ENCODE peak calls at places on chromosomes 3 and 15, in seven cellular contexts. A is colonic mucosa, G is DND-41, F is HCT116, M is progenitor cell of endocrine pancreas, S is pancreas, I is fibroblast of mammary gland. Q is an unnamed sample.

GRCh38 chr3:16090013-16090412 is 84.5 kb upstream of the GALNT15 start:
- DNase-seq in A (no peak), G (no peak), F (no peak), M (no peak), S (no peak), I (peak; percentile 99), Q (no peak)

GRCh38 chr3:140207541-140207940 is 272.6 kb downstream of the CLSTN2 start:
- DNase-seq in A (no peak), G (no peak), F (no peak), M (no peak), S (no peak), I (no peak), Q (no peak)

GRCh38 chr3:55315396-55315795 is 171.7 kb downstream of the WNT5A start:
- DNase-seq in A (no peak), G (no peak), F (no peak), M (no peak), S (no peak), I (no peak), Q (no peak)

GRCh38 chr3:106022913-106023312 is 154.1 kb upstream of the CBLB start:
- DNase-seq in A (no peak), G (no peak), F (no peak), M (no peak), S (no peak), I (no peak), Q (no peak)

GRCh38 chr15:70091649-70092461 is 5.9 kb downstream of the TLE3 start:
- DNase-seq in A (peak; percentile 67), G (no peak), F (no peak), M (no peak), S (no peak), I (peak; percentile 31), Q (no peak)

GRCh38 chr3:71432044-71432970 is 151.2 kb downstream of the FOXP1 start:
- DNase-seq in A (no peak), G (peak; percentile 31), F (no peak), M (no peak), S (no peak), I (no peak), Q (no peak)

GRCh38 chr15:93040288-93041158 is 48.5 kb downstream of the RGMA start:
- DNase-seq in A (no peak), G (no peak), F (no peak), M (no peak), S (no peak), I (no peak), Q (no peak)

GRCh38 chr3:39811561-39811960 is 2.2 kb downstream of the MYRIP start:
- DNase-seq in A (no peak), G (no peak), F (no peak), M (no peak), S (no peak), I (no peak), Q (no peak)

GRCh38 chr3:136152176-136152843 is 43.8 kb downstream of the MSL2 start:
- DNase-seq in A (no peak), G (no peak), F (no peak), M (no peak), S (no peak), I (no peak), Q (no peak)

GRCh38 chr15:69974321-69974720 is 123.4 kb downstream of the TLE3 start:
- DNase-seq in A (peak; percentile 2), G (no peak), F (no peak), M (no peak), S (no peak), I (no peak), Q (no peak)

GRCh38 chr15:48581221-48581620 is 64.3 kb downstream of the FBN1 start:
- DNase-seq in A (no peak), G (no peak), F (no peak), M (no peak), S (no peak), I (peak; percentile 51), Q (no peak)

GRCh38 chr3:187139126-187139894 is at the start of gene RPL39L:
- DNase-seq in A (peak; percentile 88), G (no peak), F (no peak), M (peak; percentile 66), S (peak; percentile 61), I (peak; percentile 78), Q (peak; percentile 80)

GRCh38 chr3:194999491-194999890 is 271.5 kb downstream of the XXYLT1 start:
- DNase-seq in A (no peak), G (no peak), F (no peak), M (no peak), S (no peak), I (no peak), Q (no peak)

GRCh38 chr3:195001261-195001660 is 269.7 kb downstream of the XXYLT1 start:
- DNase-seq in A (no peak), G (no peak), F (no peak), M (no peak), S (no peak), I (no peak), Q (no peak)

GRCh38 chr3:194996746-194997145 is 274.2 kb downstream of the XXYLT1 start:
- DNase-seq in A (no peak), G (no peak), F (no peak), M (no peak), S (no peak), I (no peak), Q (no peak)

GRCh38 chr3:194998417-194998816 is 272.5 kb downstream of the XXYLT1 start:
- DNase-seq in A (no peak), G (no peak), F (no peak), M (no peak), S (no peak), I (no peak), Q (no peak)

DNA sequence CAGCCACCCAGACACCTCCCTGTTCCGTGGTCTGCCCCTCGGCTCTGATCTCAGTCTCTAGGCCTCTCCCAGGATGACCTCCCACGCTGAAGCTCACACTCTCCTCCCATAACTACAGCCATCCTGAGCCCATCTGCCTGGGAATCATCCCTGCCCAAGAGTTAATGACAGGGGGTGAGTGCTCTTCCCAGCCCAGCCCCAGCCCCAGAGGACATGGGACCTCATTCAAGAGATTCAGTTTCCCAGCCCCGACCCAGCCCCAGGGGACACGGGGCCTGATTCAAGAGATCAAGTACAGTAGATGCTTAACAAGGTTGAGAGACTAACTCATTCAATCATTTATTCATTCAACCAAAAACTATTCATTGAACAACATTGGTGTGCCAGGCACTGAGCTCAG is 272.0 kb downstream of the XXYLT1 start:
- DNase-seq in A (no peak), G (no peak), F (no peak), M (no peak), S (no peak), I (no peak), Q (no peak)
- TF ChIP-seq CTCF in A (no peak), G (no peak), F (no peak), M (no peak), S (no peak), I (no peak), Q (no peak)

GRCh38 chr15:82621970-82622369 is 25.2 kb downstream of the CPEB1 start:
- DNase-seq in A (no peak), G (no peak), F (no peak), M (no peak), S (no peak), I (no peak), Q (no peak)
- TF ChIP-seq CTCF in A (no peak), G (no peak), F (no peak), M (no peak), S (no peak), I (peak; percentile 15), Q (no peak)

GRCh38 chr3:52272831-52273230 is 5.6 kb downstream of the WDR82 start:
- DNase-seq in A (no peak), G (no peak), F (no peak), M (no peak), S (no peak), I (no peak), Q (no peak)

GRCh38 chr3:52268036-52268435 is 10.4 kb downstream of the WDR82 start:
- DNase-seq in A (no peak), G (no peak), F (no peak), M (no peak), S (no peak), I (no peak), Q (no peak)

GRCh38 chr3:52265387-52265786 is 13.1 kb downstream of the WDR82 start:
- DNase-seq in A (no peak), G (no peak), F (no peak), M (no peak), S (no peak), I (no peak), Q (no peak)

DNA sequence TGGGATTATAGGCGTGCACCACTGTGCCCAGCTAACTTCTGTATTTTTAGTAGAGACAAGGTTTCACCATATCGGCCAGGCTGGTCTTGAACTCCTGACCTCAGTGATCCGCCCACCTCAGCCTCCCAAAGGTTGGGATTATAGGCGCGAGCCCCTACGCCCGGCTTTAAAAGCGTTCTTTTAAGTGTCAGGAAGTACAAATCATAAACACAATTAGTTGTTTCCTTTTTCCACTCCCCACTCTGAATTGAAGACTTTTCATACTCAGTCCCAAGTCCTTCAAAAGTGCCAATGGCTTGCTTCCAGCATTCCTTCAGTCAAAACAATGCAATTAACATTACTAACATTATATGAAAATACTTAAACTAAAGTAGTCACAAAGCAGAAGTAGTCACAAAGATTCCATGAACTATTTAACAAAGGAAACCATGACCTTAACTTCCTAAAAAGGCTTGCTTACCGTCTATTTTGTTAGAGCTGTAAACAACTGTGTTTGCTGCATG is 8.1 kb downstream of the WDR82 start:
- DNase-seq in A (no peak), G (no peak), F (no peak), M (no peak), S (no peak), I (no peak), Q (no peak)
- TF ChIP-seq CTCF in A (no peak), G (no peak), F (no peak), M (no peak), S (no peak), I (no peak), Q (no peak)

GRCh38 chr3:194053136-194053535 is 82.8 kb upstream of the HES1 start:
- DNase-seq in A (no peak), G (no peak), F (no peak), M (no peak), S (no peak), I (no peak), Q (no peak)

GRCh38 chr3:194054540-194054939 is 81.4 kb upstream of the HES1 start:
- DNase-seq in A (no peak), G (no peak), F (no peak), M (no peak), S (no peak), I (no peak), Q (no peak)

GRCh38 chr3:194049394-194049793 is 86.6 kb upstream of the HES1 start:
- DNase-seq in A (no peak), G (no peak), F (no peak), M (no peak), S (no peak), I (no peak), Q (no peak)

GRCh38 chr3:194050782-194051320 is 85.1 kb upstream of the HES1 start:
- DNase-seq in A (no peak), G (no peak), F (no peak), M (no peak), S (no peak), I (no peak), Q (no peak)

DNA sequence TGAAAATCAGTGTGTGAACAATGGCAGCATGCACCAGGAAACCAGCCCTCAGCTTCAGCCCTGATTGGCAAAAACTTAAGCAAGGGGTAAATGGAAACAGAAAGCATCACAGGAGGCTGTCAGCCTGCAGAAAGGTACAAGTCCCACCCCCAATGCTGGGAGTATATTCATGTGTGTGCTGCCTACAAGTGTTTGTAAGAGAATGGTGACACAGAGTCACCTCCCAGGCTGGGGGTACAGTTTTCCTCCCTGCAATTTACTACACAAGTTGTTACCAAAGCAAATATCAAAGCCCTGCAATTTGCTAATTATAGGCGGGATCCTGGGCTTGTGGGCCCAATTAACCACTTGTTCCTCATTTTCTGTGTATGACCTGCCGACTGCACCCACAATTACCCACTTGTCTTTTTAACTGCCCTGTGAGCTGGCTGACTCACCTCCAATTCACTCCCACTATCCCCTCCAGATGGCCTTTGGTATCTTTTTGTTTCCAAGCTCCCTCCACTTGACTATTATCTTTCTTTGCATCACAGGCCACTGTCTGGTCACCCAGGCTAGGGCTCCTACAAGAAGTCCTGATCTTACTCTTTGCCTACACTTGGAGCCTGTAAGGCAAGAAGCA is 84.3 kb upstream of the HES1 start:
- DNase-seq in A (peak; percentile 62), G (no peak), F (no peak), M (no peak), S (no peak), I (no peak), Q (peak; percentile 65)
- TF ChIP-seq CTCF in A (no peak), G (no peak), F (no peak), M (no peak), S (no peak), I (no peak), Q (no peak)

Q was measured in CD14-positive monocyte.